ENCODE peak calls at places on chromosome 1, in eight cellular contexts. U is MCF 10A; N is iPS DF 19.7; Q is neural progenitor cell; V is cardiac septum; T is stimulated activated CD8-positive, alpha-beta memory T cell treated with anti-CD3 and anti-CD28 coated beads, Interleukin-12 subunit alpha, Interleukin-12 subunit beta, amount 100 ng/mL, for 4 hours; K is epithelial cell of esophagus; X is T-helper 2 cell. J is an unnamed sample.

GRCh38 chr1:11042065-11042464 is 5.0 kb downstream of the MASP2 start:
- DNase-seq in U (no peak), K (no peak), N (no peak), T (no peak), X (no peak), Q (no peak), V (no peak), J (no peak)

GRCh38 chr1:223195281-223195680 is 52.2 kb upstream of the TLR5 start:
- DNase-seq in V (no peak), K (no peak), N (no peak), X (no peak), U (no peak), T (no peak), Q (no peak), J (no peak)

GRCh38 chr1:88737338-88737927 is 53.4 kb downstream of the PKN2 start:
- DNase-seq in X (no peak), T (no peak), V (no peak), N (no peak), K (no peak), U (no peak), Q (no peak), J (no peak)

GRCh38 chr1:159430985-159431384 is 1.0 kb upstream of the OR10J4 start:
- DNase-seq in V (no peak), K (no peak), X (no peak), N (no peak), U (no peak), Q (no peak), T (no peak), J (no peak)

GRCh38 chr1:39540504-39541031 is 36.0 kb downstream of the PABPC4 start:
- DNase-seq in U (peak), V (no peak), T (no peak), N (no peak), X (no peak), K (peak), Q (no peak), J (peak)

GRCh38 chr1:219575563-219575962 is 37.3 kb downstream of the ZC3H11B start:
- DNase-seq in U (no peak), K (no peak), X (no peak), N (no peak), T (no peak), V (no peak), Q (no peak), J (no peak)

GRCh38 chr1:156123356-156124196 is 9.1 kb downstream of the LMNA start:
- DNase-seq in V (peak), T (peak), X (peak), Q (peak), K (peak), N (no peak), U (peak), J (peak)

GRCh38 chr1:119449964-119450363 is 35.0 kb downstream of the HSD3B2 start:
- DNase-seq in Q (peak), U (peak), T (no peak), N (no peak), V (no peak), K (peak), X (no peak), J (no peak)

GRCh38 chr1:243798726-243799125 is 51.3 kb downstream of the AKT3 start:
- DNase-seq in Q (no peak), N (no peak), T (no peak), X (no peak), K (peak), U (peak), V (no peak), J (peak)

GRCh38 chr1:60918867-60919266 is 163.5 kb upstream of the NFIA start:
- DNase-seq in N (no peak), K (no peak), T (no peak), V (no peak), Q (no peak), U (no peak), X (no peak), J (no peak)

GRCh38 chr1:244918422-244919319 is 54.3 kb upstream of the HNRNPU start:
- DNase-seq in X (peak), K (peak), V (peak), Q (peak), T (peak), U (peak), N (no peak), J (peak)

GRCh38 chr1:117171900-117172501 is 38.7 kb downstream of the VTCN1 start:
- DNase-seq in U (peak), T (no peak), X (no peak), N (no peak), K (peak), V (no peak), Q (peak), J (no peak)

GRCh38 chr1:3000671-3001470 is 20.4 kb upstream of the ACTRT2 start:
- DNase-seq in N (no peak), U (no peak), X (no peak), K (no peak), T (no peak), Q (no peak), V (peak), J (no peak)

GRCh38 chr1:23638188-23638619 is 53.4 kb upstream of the RPL11 start:
- DNase-seq in N (no peak), T (no peak), Q (peak), X (no peak), V (no peak), K (no peak), U (no peak), J (no peak)

GRCh38 chr1:170145691-170146676 is at the start of gene NTMT2:
- DNase-seq in V (peak), X (no peak), T (no peak), U (no peak), K (peak), N (peak), Q (peak), J (peak)

GRCh38 chr1:208235356-208235982 is 8.7 kb downstream of the PLXNA2 start:
- DNase-seq in K (no peak), X (no peak), T (no peak), N (no peak), Q (no peak), V (no peak), U (no peak), J (no peak)

GRCh38 chr1:211944733-211945500 is 90.4 kb downstream of the INTS7 start:
- DNase-seq in U (peak), V (no peak), K (peak), X (no peak), T (no peak), Q (peak), N (no peak), J (peak)

GRCh38 chr1:201561604-201562003 is 22.7 kb downstream of the NAV1 start:
- DNase-seq in U (peak), N (no peak), Q (no peak), T (no peak), V (no peak), K (no peak), X (no peak), J (no peak)

GRCh38 chr1:201015551-201016091 is 7.9 kb downstream of the KIF21B start:
- DNase-seq in X (peak), U (no peak), Q (no peak), T (no peak), N (no peak), V (no peak), K (no peak), J (no peak)

GRCh38 chr1:109281680-109282496 is 1.1 kb downstream of the PSRC1 start:
- DNase-seq in Q (no peak), V (no peak), K (no peak), N (no peak), T (no peak), X (no peak), U (no peak), J (no peak)

GRCh38 chr1:114764689-114765088 is 6.9 kb upstream of the CSDE1 start:
- DNase-seq in K (no peak), Q (no peak), X (no peak), N (no peak), U (no peak), T (no peak), V (no peak), J (no peak)

GRCh38 chr1:61980561-61980960 is 214.1 kb upstream of the L1TD1 start:
- DNase-seq in U (peak), T (no peak), V (no peak), Q (peak), K (peak), N (peak), X (peak), J (no peak)

GRCh38 chr1:193569696-193570269 is 383.4 kb upstream of the B3GALT2 start:
- DNase-seq in U (no peak), N (no peak), T (no peak), V (no peak), X (peak), K (peak), Q (no peak), J (peak)

GRCh38 chr1:25543106-25543424 is 341 bp upstream of the LDLRAP1 start:
- DNase-seq in U (no peak), Q (no peak), N (no peak), V (no peak), X (no peak), K (no peak), T (no peak), J (no peak)